ENCODE peak calls at places on chromosomes 4 and X, in seven cellular contexts. A is spleen, M is A549, O is K562, Y is body of pancreas, E is sigmoid colon, I is suprapubic skin. F is an unnamed sample.

GRCh38 chr4:79652232-79652631 is 244.2 kb upstream of the GK2 start:
- DNase-seq in A (no peak), M (no peak), O (no peak), Y (no peak), E (no peak), I (no peak), F (peak; percentile 82)

GRCh38 chr4:168877779-168878491 is 132.1 kb downstream of the CBR4 start:
- DNase-seq in A (peak; percentile 85), M (no peak), O (no peak), Y (peak; percentile 36), E (no peak), I (peak; percentile 82), F (no peak)

GRCh38 chr4:25234390-25235367 is 846 bp downstream of the PI4K2B start:
- DNase-seq in A (peak; percentile 93), M (peak; percentile 75), O (peak; percentile 19), Y (peak; percentile 62), E (peak; percentile 69), I (peak; percentile 70), F (peak; percentile 81)

GRCh38 chr4:56370377-56370776 is 16.9 kb downstream of the AASDH start:
- DNase-seq in A (no peak), M (no peak), O (no peak), Y (no peak), E (no peak), I (no peak), F (no peak)

GRCh38 chr4:154415313-154415712 is 76.3 kb downstream of the DCHS2 start:
- DNase-seq in A (no peak), M (no peak), O (no peak), Y (no peak), E (no peak), I (no peak), F (no peak)

GRCh38 chr4:15955670-15956069 is 7.3 kb downstream of the FGFBP2 start:
- DNase-seq in A (no peak), M (peak; percentile 51), O (no peak), Y (no peak), E (no peak), I (no peak), F (peak; percentile 23)

GRCh38 chr4:159864337-159864736 is 761.5 kb downstream of the RAPGEF2 start:
- DNase-seq in A (no peak), M (no peak), O (no peak), Y (no peak), E (no peak), I (no peak), F (no peak)

GRCh38 chr4:86834901-86835300 is 14.3 kb downstream of the SLC10A6 start:
- DNase-seq in A (no peak), M (no peak), O (no peak), Y (no peak), E (no peak), I (no peak), F (peak; percentile 89)

GRCh38 chr4:24262084-24262483 is 322.3 kb downstream of the DHX15 start:
- DNase-seq in A (no peak), M (no peak), O (no peak), Y (no peak), E (no peak), I (no peak), F (no peak)

GRCh38 chr4:2183394-2183793 is 58.5 kb downstream of the HAUS3 start:
- DNase-seq in A (no peak), M (no peak), O (no peak), Y (no peak), E (no peak), I (no peak), F (no peak)

GRCh38 chrX:13164611-13165010 is 120.2 kb upstream of the FAM9C start:
- DNase-seq in A (no peak), M (no peak), O (no peak), Y (no peak), E (no peak), I (no peak), F (no peak)

GRCh38 chr4:114911141-114911540 is 202.3 kb downstream of the NDST4 start:
- DNase-seq in A (no peak), M (no peak), O (no peak), Y (no peak), E (no peak), I (no peak), F (no peak)

GRCh38 chr4:3643518-3644433 is 111.6 kb upstream of the LRPAP1 start:
- DNase-seq in A (no peak), M (no peak), O (no peak), Y (no peak), E (no peak), I (no peak), F (no peak)

GRCh38 chr4:96326846-96327245 is 487.0 kb downstream of the PDHA2 start:
- DNase-seq in A (no peak), M (no peak), O (no peak), Y (no peak), E (no peak), I (no peak), F (no peak)

GRCh38 chr4:16005671-16006070 is 42.7 kb upstream of the FGFBP2 start:
- DNase-seq in A (no peak), M (no peak), O (no peak), Y (no peak), E (no peak), I (no peak), F (no peak)

GRCh38 chrX:124507276-124507675 is 160.9 kb downstream of the SH2D1A start:
- DNase-seq in A (no peak), M (no peak), O (no peak), Y (no peak), E (no peak), I (no peak), F (no peak)

GRCh38 chr4:110394871-110395270 is 81.1 kb upstream of the ENPEP start:
- DNase-seq in A (no peak), M (no peak), O (no peak), Y (no peak), E (no peak), I (no peak), F (no peak)

GRCh38 chrX:116961872-116962582 is 499.3 kb upstream of the CT83 start:
- DNase-seq in A (no peak), M (peak; percentile 21), O (no peak), Y (no peak), E (no peak), I (no peak), F (no peak)

GRCh38 chr4:125125256-125125655 is 189.5 kb upstream of the FAT4 start:
- DNase-seq in A (no peak), M (no peak), O (no peak), Y (no peak), E (no peak), I (no peak), F (no peak)

GRCh38 chr4:3041192-3042142 is 32.9 kb downstream of the HTT-AS start:
- DNase-seq in A (peak; percentile 90), M (no peak), O (no peak), Y (peak; percentile 22), E (peak; percentile 83), I (peak; percentile 78), F (peak; percentile 48)

GRCh38 chr4:1409079-1409805 is 3.0 kb upstream of the NKX1-1 start:
- DNase-seq in A (no peak), M (no peak), O (no peak), Y (no peak), E (peak; percentile 44), I (no peak), F (no peak)

GRCh38 chrX:130060122-130061069 is 49.9 kb downstream of the ELF4 start:
- DNase-seq in A (peak; percentile 97), M (peak; percentile 77), O (peak; percentile 92), Y (peak; percentile 83), E (peak; percentile 86), I (peak; percentile 84), F (peak; percentile 37)

GRCh38 chrX:41064028-41064427 is 21.2 kb upstream of the USP9X start:
- DNase-seq in A (no peak), M (no peak), O (no peak), Y (no peak), E (no peak), I (no peak), F (peak; percentile 55)

GRCh38 chr4:87266986-87267385 is 46.6 kb upstream of the KLHL8 start:
- DNase-seq in A (no peak), M (no peak), O (no peak), Y (no peak), E (no peak), I (no peak), F (no peak)

GRCh38 chrX:14064632-14065432 is 35.1 kb upstream of the GEMIN8 start:
- DNase-seq in A (no peak), M (peak; percentile 89), O (peak; percentile 70), Y (no peak), E (no peak), I (no peak), F (peak; percentile 51)

GRCh38 chr4:91758487-91758886 is 545.3 kb upstream of the GRID2 start:
- DNase-seq in A (no peak), M (no peak), O (no peak), Y (no peak), E (no peak), I (no peak), F (no peak)

GRCh38 chrX:105190252-105190853 is 30.1 kb downstream of the TEX13A start:
- DNase-seq in A (no peak), M (peak; percentile 28), O (peak; percentile 10), Y (peak; percentile 14), E (no peak), I (no peak), F (peak; percentile 6)
- TF ChIP-seq POLR2A in A (no peak), M (no peak), O (no peak), Y (no peak), E (no peak), I (no peak), F (no peak)

GRCh38 chrX:18426004-18426320 is 554 bp downstream of the CDKL5 start:
- DNase-seq in A (peak; percentile 86), M (no peak), O (no peak), Y (no peak), E (no peak), I (no peak), F (no peak)

GRCh38 chrX:18424482-18425198 is 768 bp upstream of the CDKL5 start:
- DNase-seq in A (peak; percentile 83), M (peak; percentile 70), O (no peak), Y (peak; percentile 18), E (peak; percentile 69), I (no peak), F (peak; percentile 70)

GRCh38 chrX:18422886-18423285 is 2.5 kb upstream of the CDKL5 start:
- DNase-seq in A (no peak), M (no peak), O (no peak), Y (no peak), E (no peak), I (no peak), F (peak; percentile 24)

GRCh38 chrX:18428006-18428405 is 2.6 kb downstream of the CDKL5 start:
- DNase-seq in A (no peak), M (no peak), O (no peak), Y (no peak), E (no peak), I (no peak), F (no peak)

GRCh38 chrX:18425199-18426003 is at the start of gene CDKL5:
- DNase-seq in A (peak; percentile 98), M (peak; percentile 98), O (peak; percentile 98), Y (peak; percentile 96), E (peak; percentile 98), I (peak; percentile 98), F (peak; percentile 96)
- TF ChIP-seq POLR2A in A (peak; percentile 11), M (peak; percentile 71), O (no peak), Y (peak; percentile 77), E (peak; percentile 22), I (no peak), F (peak; percentile 74)

GRCh38 chr4:78056265-78057129 is 626 bp upstream of the FRAS1 start:
- DNase-seq in A (peak; percentile 80), M (peak; percentile 80), O (peak; percentile 23), Y (peak; percentile 85), E (peak; percentile 90), I (peak; percentile 79), F (peak; percentile 24)
- TF ChIP-seq POLR2A in A (no peak), M (peak; percentile 32), O (no peak), Y (peak; percentile 55), E (peak; percentile 20), I (no peak), F (no peak)

GRCh38 chrX:46553935-46554334 is 8.7 kb upstream of the ZNF674 start:
- DNase-seq in A (no peak), M (no peak), O (no peak), Y (no peak), E (no peak), I (no peak), F (no peak)
- TF ChIP-seq POLR2A in A (no peak), M (no peak), O (no peak), Y (no peak), E (no peak), I (no peak), F (no peak)

F was measured in IMR-90.